ENCODE peak calls at places on chromosome 21, in five cellular contexts. L is activated effector memory CD4-positive, alpha-beta T cell treated with anti-CD3 and anti-CD28 coated beads, Interleukin-2, amount 50 U/mL, for 16 hours; Y is naive thymus-derived CD8-positive, alpha-beta T cell; R is pancreas; K is smooth muscle cell of the brain vasculature. O is an unnamed sample.

GRCh38 chr21:18049461-18049860 is 195.2 kb upstream of the CHODL start:
- DNase-seq in L (no peak), Y (no peak), R (no peak), K (no peak), O (no peak)

GRCh38 chr21:34072145-34073031 is 990 bp upstream of the MRPS6 start:
- DNase-seq in L (no peak), Y (no peak), R (peak; percentile 67), K (no peak), O (peak; percentile 34)

GRCh38 chr21:33232640-33233039 is 2.9 kb downstream of the IFNAR2 start:
- DNase-seq in L (no peak), Y (no peak), R (no peak), K (no peak), O (no peak)

GRCh38 chr21:36989699-36990507 is 16.6 kb upstream of the RIPPLY3 start:
- DNase-seq in L (peak; percentile 94), Y (peak; percentile 94), R (peak; percentile 93), K (peak; percentile 72), O (peak; percentile 94)

GRCh38 chr21:42862774-42863503 is 16.4 kb downstream of the WDR4 start:
- DNase-seq in L (no peak), Y (no peak), R (no peak), K (no peak), O (no peak)

GRCh38 chr21:20739421-20739820 is 258.8 kb upstream of the NCAM2 start:
- DNase-seq in L (no peak), Y (no peak), R (no peak), K (no peak), O (no peak)

GRCh38 chr21:42533306-42533962 is 19.8 kb downstream of the SLC37A1 start:
- DNase-seq in L (peak; percentile 52), Y (no peak), R (no peak), K (no peak), O (no peak)

GRCh38 chr21:39385299-39386145 is 36.6 kb upstream of the HMGN1 start:
- DNase-seq in L (peak; percentile 84), Y (peak; percentile 25), R (peak; percentile 94), K (no peak), O (peak; percentile 87)

GRCh38 chr21:34983680-34984086 is 65.4 kb downstream of the RUNX1 start:
- DNase-seq in L (peak; percentile 87), Y (peak; percentile 36), R (no peak), K (no peak), O (no peak)